ENCODE peak calls at places on chromosomes 1 and 21, in six cellular contexts. Y, A, D, S, O and V are unnamed samples.

GRCh38 chr1:173084292-173084691 is 33.6 kb upstream of the TNFSF18 start:
- DNase-seq in D (no peak), A (no peak), O (no peak), S (no peak), Y (no peak), V (no peak)

GRCh38 chr1:206864939-206865671 is at the start of gene IL20:
- DNase-seq in A (peak), O (peak), S (peak), D (peak), Y (peak), V (peak)

GRCh38 chr1:213989071-213989739 is 1.4 kb downstream of the PROX1 start:
- DNase-seq in Y (no peak), O (peak), A (no peak), S (no peak), D (no peak), V (no peak)

GRCh38 chr1:41102208-41102607 is 80.7 kb upstream of the SLFNL1 start:
- DNase-seq in S (peak), A (no peak), O (no peak), D (no peak), Y (peak), V (no peak)

GRCh38 chr1:231558711-231559205 is 30.3 kb downstream of the TSNAX start:
- DNase-seq in A (no peak), S (no peak), O (no peak), D (no peak), Y (no peak), V (no peak)

GRCh38 chr21:28513450-28513849 is 479.2 kb downstream of the LTN1 start:
- DNase-seq in O (no peak), S (no peak), D (no peak), Y (peak), A (no peak), V (no peak)

GRCh38 chr1:185933580-185933979 is 199.4 kb downstream of the HMCN1 start:
- DNase-seq in A (no peak), O (no peak), Y (no peak), D (no peak), S (no peak), V (no peak)

GRCh38 chr1:30407862-30408580 is 315.4 kb downstream of the MATN1 start:
- DNase-seq in D (no peak), O (peak), A (no peak), S (no peak), Y (no peak), V (no peak)

GRCh38 chr21:43361493-43362296 is 65.2 kb downstream of the SIK1 start:
- DNase-seq in O (no peak), D (no peak), S (peak), Y (peak), A (no peak), V (no peak)

GRCh38 chr1:208252126-208252853 is 8.1 kb upstream of the PLXNA2 start:
- DNase-seq in Y (no peak), O (peak), A (no peak), D (no peak), S (peak), V (no peak)

GRCh38 chr1:3735683-3736070 is 16.6 kb upstream of the CCDC27 start:
- DNase-seq in O (no peak), Y (no peak), A (no peak), S (no peak), D (no peak), V (no peak)
- H4K91ac ChIP-seq in O (no peak), Y (no peak), A (no peak), S (no peak), D (no peak), V (no peak)

DNA sequence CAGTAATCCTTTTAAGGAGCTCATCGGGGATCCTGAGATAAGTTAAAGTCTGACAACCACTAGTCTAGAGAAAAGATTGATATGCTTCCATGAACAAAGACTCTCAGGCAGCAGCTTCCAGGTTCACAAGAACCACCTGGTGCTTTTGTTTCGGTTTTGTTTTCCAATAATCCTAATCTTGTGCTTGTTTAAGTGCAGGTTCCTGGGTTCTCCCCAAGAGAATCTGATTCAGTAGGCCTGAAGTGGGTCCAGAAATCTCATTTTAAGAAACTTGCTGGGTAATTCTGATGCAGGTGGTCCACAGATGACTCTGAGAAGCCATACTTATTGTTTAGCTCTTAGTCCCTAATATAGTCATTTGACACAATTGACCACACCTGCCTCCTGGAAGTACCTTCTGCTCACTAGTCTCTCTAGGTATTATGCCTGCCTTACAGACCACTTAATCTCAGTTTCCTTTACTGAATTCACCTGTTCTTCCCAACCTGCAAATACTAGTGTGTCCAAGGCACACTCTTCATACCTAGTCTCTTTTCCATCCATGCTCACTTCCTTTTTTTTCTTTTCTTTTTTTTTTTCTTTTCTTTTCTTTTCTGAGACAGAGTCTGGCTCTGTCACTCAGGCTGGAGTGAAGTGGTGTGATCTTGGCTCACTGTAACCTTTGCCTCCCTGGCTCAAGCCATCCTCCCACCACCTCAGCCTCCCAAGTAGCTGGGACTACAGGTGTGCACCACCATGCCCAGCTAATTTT is 20.5 kb upstream of the FRRS1 start:
- DNase-seq in O (no peak), S (no peak), A (no peak), D (no peak), Y (no peak), V (no peak)
- H3K18ac ChIP-seq in O (no peak), S (no peak), A (no peak), D (no peak), Y (no peak), V (no peak)

DNA sequence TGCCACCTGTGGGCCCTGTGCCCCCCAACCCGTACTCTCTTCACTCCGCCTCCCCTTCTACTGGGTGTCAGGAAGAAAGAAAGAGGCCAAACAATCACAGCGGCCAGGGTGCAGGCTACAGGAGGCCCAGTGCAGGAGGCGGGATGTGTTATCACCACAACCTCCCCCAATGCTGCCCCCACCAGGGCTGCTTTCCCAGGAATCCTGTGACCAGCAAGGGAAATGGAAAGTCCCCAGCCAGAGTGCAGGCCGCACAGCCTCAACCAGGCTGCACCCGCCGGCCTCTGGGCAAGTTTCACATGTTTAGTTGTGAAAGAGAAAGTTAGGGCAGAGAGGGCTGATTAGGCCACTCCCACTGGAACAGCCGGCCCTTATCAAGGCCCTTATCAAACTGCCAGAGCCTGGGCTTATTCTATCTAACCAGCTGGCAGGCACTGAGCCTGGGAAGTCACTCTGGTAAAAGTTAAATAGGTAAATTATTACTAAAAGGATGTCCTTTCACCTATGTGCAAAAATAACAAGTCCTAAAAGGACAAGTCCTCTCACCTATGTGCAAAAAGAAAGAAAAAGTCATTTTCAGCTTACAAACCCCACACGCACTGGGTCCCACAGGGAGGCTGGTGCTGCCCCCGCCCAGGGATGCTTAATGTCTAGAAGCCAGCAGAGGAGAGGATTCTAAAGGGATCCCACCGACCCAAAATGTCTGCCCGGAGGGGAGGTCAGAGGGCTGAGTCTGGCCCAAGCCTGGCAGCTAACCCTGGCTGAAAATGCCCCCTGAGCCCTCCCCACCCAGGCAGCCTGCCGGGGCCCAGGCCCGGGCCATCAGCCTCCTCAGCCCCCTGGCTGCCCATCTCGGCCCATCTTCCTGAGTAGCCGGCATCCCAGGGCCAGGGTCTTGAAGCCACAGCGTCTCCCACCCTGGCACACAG is 33.7 kb downstream of the ACOT7 start:
- DNase-seq in Y (peak), D (no peak), A (no peak), O (peak), S (peak), V (peak)
- H3K9ac ChIP-seq in Y (peak), D (peak), A (no peak), O (no peak), S (peak), V (no peak)

GRCh38 chr1:216247937-216248336 is 175.3 kb downstream of the USH2A start:
- DNase-seq in O (no peak), S (no peak), A (no peak), Y (peak), D (no peak), V (no peak)
- H4K91ac ChIP-seq in O (no peak), S (no peak), A (no peak), Y (no peak), D (no peak), V (no peak)